ENCODE peak calls at places on chromosomes 12 and 14, in six cellular contexts. W is sigmoid colon, T is HCT116, U is esophagus muscularis mucosa, O is suprapubic skin, E is prostate gland. S is an unnamed sample.

GRCh38 chr14:92511472-92512247 is 1.9 kb upstream of the RIN3 start:
- DNase-seq in W (peak), T (peak), U (no peak), O (peak), E (no peak), S (no peak)

GRCh38 chr14:56004807-56005579 is 113.2 kb upstream of the PELI2 start:
- DNase-seq in W (no peak), T (no peak), U (no peak), O (no peak), E (no peak), S (no peak)

GRCh38 chr12:49609875-49610154 is 4.4 kb upstream of the FAM186B start:
- DNase-seq in W (no peak), T (no peak), U (no peak), O (no peak), E (no peak), S (no peak)

GRCh38 chr12:113403435-113404415 is at the start of gene SDS:
- DNase-seq in W (no peak), T (no peak), U (no peak), O (no peak), E (no peak), S (peak)

GRCh38 chr12:26563555-26563954 is 269.4 kb downstream of the ITPR2 start:
- DNase-seq in W (no peak), T (no peak), U (no peak), O (no peak), E (no peak), S (no peak)

GRCh38 chr12:132804426-132804861 is 24.2 kb downstream of the GOLGA3 start:
- DNase-seq in W (no peak), T (no peak), U (no peak), O (no peak), E (peak), S (no peak)

GRCh38 chr12:19915392-19916192 is 452.7 kb upstream of the PDE3A start:
- DNase-seq in W (no peak), T (peak), U (no peak), O (no peak), E (no peak), S (no peak)

GRCh38 chr14:105993814-105994213 is 467.4 kb downstream of the TMEM121 start:
- DNase-seq in W (no peak), T (no peak), U (peak), O (no peak), E (no peak), S (no peak)

GRCh38 chr14:93987815-93988476 is 9.2 kb upstream of the CCDC197 start:
- DNase-seq in W (no peak), T (no peak), U (no peak), O (no peak), E (no peak), S (no peak)

GRCh38 chr14:105093426-105094192 is 28.4 kb upstream of the GPR132 start:
- DNase-seq in W (peak), T (peak), U (no peak), O (peak), E (peak), S (peak)

GRCh38 chr12:56261503-56262230 is 3.5 kb upstream of the ANKRD52 start:
- DNase-seq in W (no peak), T (peak), U (no peak), O (no peak), E (no peak), S (no peak)

GRCh38 chr12:109758406-109759075 is 44.9 kb downstream of the FAM222A start:
- DNase-seq in W (peak), T (no peak), U (no peak), O (peak), E (no peak), S (peak)

GRCh38 chr14:90871605-90872233 is 55.5 kb upstream of the TTC7B start:
- DNase-seq in W (no peak), T (no peak), U (no peak), O (no peak), E (peak), S (no peak)

GRCh38 chr14:61268797-61269196 is 12.3 kb downstream of the TMEM30B start:
- DNase-seq in W (no peak), T (no peak), U (no peak), O (no peak), E (no peak), S (no peak)

GRCh38 chr12:12898136-12898712 is 6.9 kb downstream of the GPRC5A start:
- DNase-seq in W (no peak), T (no peak), U (no peak), O (no peak), E (no peak), S (no peak)

GRCh38 chr14:23167006-23167847 is 16.2 kb downstream of the SLC7A8 start:
- DNase-seq in W (no peak), T (no peak), U (no peak), O (peak), E (no peak), S (peak)

GRCh38 chr12:120799417-120800045 is 73.9 kb downstream of the ACADS start:
- DNase-seq in W (no peak), T (no peak), U (no peak), O (no peak), E (no peak), S (no peak)

GRCh38 chr14:85276829-85277228 is 253.1 kb upstream of the FLRT2 start:
- DNase-seq in W (no peak), T (no peak), U (no peak), O (no peak), E (no peak), S (no peak)

GRCh38 chr12:70929029-70929428 is 8.5 kb upstream of the PTPRR start:
- DNase-seq in W (no peak), T (no peak), U (no peak), O (no peak), E (no peak), S (no peak)

GRCh38 chr12:70936414-70936813 is 15.9 kb upstream of the PTPRR start:
- DNase-seq in W (no peak), T (no peak), U (no peak), O (no peak), E (no peak), S (no peak)

GRCh38 chr12:70928066-70928465 is 7.5 kb upstream of the PTPRR start:
- DNase-seq in W (no peak), T (no peak), U (no peak), O (no peak), E (no peak), S (no peak)

GRCh38 chr12:70927356-70927755 is 6.8 kb upstream of the PTPRR start:
- DNase-seq in W (no peak), T (no peak), U (no peak), O (no peak), E (no peak), S (no peak)

GRCh38 chr12:70933133-70933532 is 12.6 kb upstream of the PTPRR start:
- DNase-seq in W (no peak), T (no peak), U (no peak), O (no peak), E (no peak), S (no peak)
- H3K4me3 ChIP-seq in W (no peak), T (no peak), U (no peak), O (no peak), E (no peak), S (no peak)

GRCh38 chr14:76541594-76542219 is 165.8 kb downstream of the ESRRB start:
- DNase-seq in W (no peak), T (no peak), U (no peak), O (no peak), E (no peak), S (no peak)
- TF ChIP-seq POLR2AphosphoS5 in W (no peak), T (no peak), U (no peak), O (no peak), E (no peak), S (no peak)

GRCh38 chr12:53969588-53970259 is 3.2 kb upstream of the HOXC11 start:
- DNase-seq in W (no peak), T (no peak), U (no peak), O (no peak), E (no peak), S (no peak)

GRCh38 chr12:53966385-53967133 is 6.4 kb upstream of the HOXC11 start:
- DNase-seq in W (no peak), T (no peak), U (no peak), O (no peak), E (no peak), S (no peak)

GRCh38 chr12:53967451-53968059 is 5.4 kb upstream of the HOXC11 start:
- DNase-seq in W (no peak), T (no peak), U (no peak), O (no peak), E (no peak), S (no peak)

GRCh38 chr12:53970451-53970850 is 2.5 kb upstream of the HOXC11 start:
- DNase-seq in W (no peak), T (no peak), U (no peak), O (no peak), E (no peak), S (no peak)

GRCh38 chr12:53968214-53969127 is 4.5 kb upstream of the HOXC11 start:
- DNase-seq in W (no peak), T (no peak), U (no peak), O (no peak), E (no peak), S (no peak)
- H3K4me3 ChIP-seq in W (no peak), T (no peak), U (no peak), O (peak), E (no peak), S (no peak)

GRCh38 chr12:32248594-32249140 is 142.0 kb downstream of the BICD1 start:
- DNase-seq in W (no peak), T (no peak), U (no peak), O (no peak), E (no peak), S (no peak)

GRCh38 chr12:32253154-32253795 is 146.1 kb upstream of the FGD4 start:
- DNase-seq in W (no peak), T (no peak), U (no peak), O (no peak), E (no peak), S (no peak)

GRCh38 chr12:32254260-32254659 is 145.1 kb upstream of the FGD4 start:
- DNase-seq in W (no peak), T (no peak), U (no peak), O (no peak), E (no peak), S (no peak)

GRCh38 chr12:32249701-32250270 is 143.1 kb downstream of the BICD1 start:
- DNase-seq in W (no peak), T (no peak), U (no peak), O (no peak), E (no peak), S (no peak)

GRCh38 chr12:32252199-32253073 is 145.8 kb downstream of the BICD1 start:
- DNase-seq in W (no peak), T (no peak), U (no peak), O (no peak), E (no peak), S (no peak)
- TF ChIP-seq POLR2AphosphoS5 in W (no peak), T (no peak), U (no peak), O (no peak), E (no peak), S (no peak)

DNA sequence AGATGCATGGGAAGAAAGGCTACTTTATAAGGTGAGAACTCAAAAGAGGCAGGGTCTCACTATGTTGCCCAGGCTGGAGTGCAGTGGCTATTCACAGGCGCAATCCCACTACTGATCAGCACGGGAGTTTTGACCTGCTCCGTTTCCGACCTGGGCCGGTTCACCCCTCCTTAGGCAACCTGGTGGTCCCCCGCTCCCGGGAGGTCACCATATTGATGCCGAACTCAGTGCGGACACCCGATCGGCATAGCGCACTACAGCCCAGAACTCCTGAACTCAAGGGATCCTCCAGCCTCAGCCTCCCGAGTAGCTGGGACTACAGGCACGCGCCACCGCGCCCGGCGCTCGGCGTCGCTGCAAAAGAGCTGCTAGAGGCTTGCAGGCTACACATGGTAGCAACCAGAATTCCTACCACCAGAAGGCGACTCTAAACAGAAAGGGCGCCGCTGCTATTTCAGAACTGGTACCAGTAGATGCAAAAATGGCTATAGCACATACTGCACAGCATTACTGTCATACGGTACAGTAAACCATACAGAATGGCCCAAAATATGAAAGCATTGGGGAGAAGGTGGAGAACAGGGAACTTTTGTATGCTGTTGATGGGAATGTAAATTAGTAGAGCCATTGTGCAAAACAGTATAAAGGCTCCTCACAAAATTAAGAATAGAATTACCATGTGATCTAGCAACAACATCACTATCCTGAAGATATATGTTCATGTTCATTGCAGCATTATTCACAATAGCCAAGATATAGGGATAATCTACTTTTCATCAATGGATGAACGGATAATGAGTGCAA is 1.2 kb upstream of the NEMF start:
- DNase-seq in W (peak), T (peak), U (peak), O (no peak), E (peak), S (peak)
- H3K4me3 ChIP-seq in W (peak), T (peak), U (peak), O (peak), E (peak), S (peak)

DNA sequence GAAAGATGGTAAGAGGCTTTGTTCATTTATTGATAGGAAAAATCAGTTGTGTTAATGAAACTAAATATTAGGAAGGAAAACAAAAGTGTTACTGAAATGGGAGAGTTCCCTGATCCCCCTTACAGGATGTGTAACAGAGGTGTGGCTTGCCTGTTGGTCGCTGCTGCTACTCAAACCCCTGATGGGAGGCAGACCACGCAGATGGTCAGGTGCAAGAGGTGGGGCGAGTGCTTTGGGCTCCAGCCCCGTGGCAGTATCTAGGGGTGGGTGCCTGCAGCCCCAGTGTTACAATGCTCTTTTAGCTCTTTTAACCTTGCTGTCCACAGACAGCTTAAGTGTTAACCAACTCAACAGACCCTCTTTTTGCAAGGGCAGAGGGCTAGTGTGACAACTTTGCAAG is 319.6 kb upstream of the DCN start:
- DNase-seq in W (no peak), T (no peak), U (no peak), O (no peak), E (no peak), S (no peak)
- TF ChIP-seq POLR2AphosphoS5 in W (no peak), T (no peak), U (no peak), O (no peak), E (no peak), S (no peak)

DNA sequence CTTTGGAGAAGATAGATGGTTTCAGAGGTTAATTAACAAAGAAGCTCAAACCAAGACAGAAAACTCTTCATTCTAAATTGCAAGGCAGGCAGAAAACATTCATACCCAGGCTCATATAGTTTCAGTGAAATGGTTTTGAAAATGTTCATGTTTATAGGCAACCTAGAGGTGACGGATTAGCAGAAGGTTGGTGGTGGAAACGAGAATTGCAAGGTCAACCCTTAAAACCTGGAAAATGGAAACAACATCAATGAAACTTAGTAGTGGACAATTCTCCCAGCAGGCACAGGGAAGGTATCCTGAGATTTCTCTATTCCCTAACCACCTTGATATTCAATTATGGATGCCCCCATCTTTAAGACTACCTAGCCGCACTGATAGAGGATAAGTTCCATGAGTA is 965 bp downstream of the CD163 start:
- DNase-seq in W (no peak), T (no peak), U (no peak), O (no peak), E (no peak), S (no peak)
- H3K4me3 ChIP-seq in W (peak), T (no peak), U (peak), O (peak), E (no peak), S (peak)

DNA sequence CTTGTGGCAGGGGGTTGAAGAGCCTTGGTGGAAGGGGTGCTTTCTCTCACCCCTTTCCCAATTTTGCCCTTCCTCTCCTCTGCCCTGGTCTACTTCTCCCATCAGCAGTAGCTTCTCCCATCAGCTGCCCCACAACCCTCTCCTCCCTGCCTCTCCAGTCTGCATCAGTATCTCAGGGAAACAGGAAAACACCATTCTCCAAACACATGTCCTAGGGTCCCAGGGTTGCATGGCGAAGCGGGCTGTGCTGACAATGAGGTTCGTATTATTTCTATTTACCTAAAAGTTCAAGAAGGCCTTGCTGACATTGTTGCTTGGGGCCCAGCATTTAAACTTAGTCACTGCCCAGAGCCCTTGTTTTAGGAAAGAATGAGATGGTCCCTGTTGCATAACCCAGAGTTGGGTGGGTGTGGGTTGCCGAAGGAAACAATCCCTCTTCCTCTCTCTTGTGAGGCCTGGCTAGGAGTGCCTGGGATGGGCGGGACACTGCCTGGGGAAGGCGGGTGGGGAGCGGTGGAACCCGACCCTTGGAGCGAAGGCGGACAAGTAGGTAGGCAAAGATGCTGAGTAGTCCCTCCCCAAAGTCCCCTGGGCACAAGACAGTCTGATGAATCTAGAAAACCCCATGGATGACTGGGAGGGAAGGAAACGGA is 1.3 kb upstream of the IGFBP6 start:
- DNase-seq in W (peak), T (no peak), U (no peak), O (peak), E (no peak), S (peak)
- TF ChIP-seq POLR2AphosphoS5 in W (peak), T (no peak), U (peak), O (peak), E (peak), S (no peak)

S was measured in upper lobe of left lung.